ENCODE peak calls at places on chromosomes 7 and 10, in seven cellular contexts. Z is stimulated activated CD4-positive, alpha-beta T cell treated with anti-CD3 and anti-CD28 coated beads, TNF-alpha, amount 100 ng/mL, for 1 hour; J is naive thymus-derived CD8-positive, alpha-beta T cell; Y is chondrocyte; X is amygdala; L is epithelial cell of esophagus; M is stimulated activated CD8-positive, alpha-beta memory T cell treated with anti-CD3 and anti-CD28 coated beads, Interleukin-2, amount 100 ng/mL, for 48 hours. A is an unnamed sample.

GRCh38 chr10:10164845-10165244 is 852.8 kb upstream of the CELF2 start:
- DNase-seq in Z (no peak), J (no peak), Y (no peak), X (no peak), L (no peak), M (no peak), A (no peak)

GRCh38 chr7:5425507-5426225 is 2.0 kb upstream of the TNRC18 start:
- DNase-seq in Z (no peak), J (no peak), Y (no peak), X (peak), L (peak), M (no peak), A (peak)

GRCh38 chr7:113562242-113562641 is 356.6 kb downstream of the PPP1R3A start:
- DNase-seq in Z (no peak), J (no peak), Y (no peak), X (no peak), L (no peak), M (no peak), A (no peak)

GRCh38 chr7:157926521-157927167 is 589.8 kb downstream of the DNAJB6 start:
- DNase-seq in Z (no peak), J (peak), Y (peak), X (no peak), L (no peak), M (no peak), A (no peak)

GRCh38 chr7:132806834-132807233 is 230.6 kb upstream of the PLXNA4 start:
- DNase-seq in Z (no peak), J (no peak), Y (no peak), X (no peak), L (no peak), M (no peak), A (no peak)

GRCh38 chr10:73650537-73651331 is 5.1 kb downstream of the SYNPO2L start:
- DNase-seq in Z (no peak), J (no peak), Y (no peak), X (peak), L (peak), M (no peak), A (peak)

GRCh38 chr7:98870071-98870651 is 347 bp upstream of the TMEM130 start:
- DNase-seq in Z (peak), J (peak), Y (peak), X (peak), L (peak), M (peak), A (no peak)

GRCh38 chr7:17009007-17009719 is 127.4 kb upstream of the AGR3 start:
- DNase-seq in Z (no peak), J (no peak), Y (no peak), X (no peak), L (peak), M (no peak), A (peak)

GRCh38 chr10:95532536-95532935 is 28.6 kb downstream of the SORBS1 start:
- DNase-seq in Z (no peak), J (no peak), Y (no peak), X (no peak), L (peak), M (no peak), A (no peak)

GRCh38 chr10:84179059-84179710 is 5.6 kb downstream of the GPR15LG start:
- DNase-seq in Z (no peak), J (no peak), Y (no peak), X (peak), L (peak), M (no peak), A (peak)